ENCODE peak calls at places on chromosomes 13 and 19, in four cellular contexts. J is activated naive CD4-positive, alpha-beta T cell treated with anti-CD3 and anti-CD28 coated beads, Interleukin-2, amount 50 U/mL, for 72 hours; K is activated CD4-positive, alpha-beta memory T cell treated with anti-CD3 and anti-CD28 coated beads, Interleukin-2, amount 10 ng/mL, durations not matched to agents 7 days and 5 days; V is amniotic epithelial cell. B is an unnamed sample.

GRCh38 chr13:113425931-113426590 is 27.2 kb downstream of the ADPRHL1 start:
- DNase-seq in J (no peak), K (no peak), V (no peak), B (no peak)

GRCh38 chr13:77509221-77509620 is 26.3 kb upstream of the SCEL start:
- DNase-seq in J (no peak), K (no peak), V (no peak), B (peak)

GRCh38 chr13:51913421-51914136 is 51.8 kb downstream of the CCDC70 start:
- DNase-seq in J (no peak), K (no peak), V (no peak), B (no peak)

GRCh38 chr19:34265221-34265650 is 10.9 kb downstream of the GARRE1 start:
- DNase-seq in J (no peak), K (no peak), V (no peak), B (no peak)

GRCh38 chr13:94480672-94481145 is 1.2 kb upstream of the DCT start:
- DNase-seq in J (no peak), K (no peak), V (peak), B (peak)

GRCh38 chr19:46192990-46193650 is 36.4 kb upstream of the IGFL1 start:
- DNase-seq in J (no peak), K (peak), V (peak), B (peak)

GRCh38 chr13:73261739-73262216 is 203.0 kb downstream of the KLF5 start:
- DNase-seq in J (no peak), K (no peak), V (peak), B (no peak)

GRCh38 chr13:111143875-111144540 is 28.9 kb downstream of the ARHGEF7 start:
- DNase-seq in J (no peak), K (no peak), V (no peak), B (no peak)

GRCh38 chr13:52862358-52863206 is 14.1 kb upstream of the PCDH8 start:
- DNase-seq in J (peak), K (no peak), V (no peak), B (no peak)

GRCh38 chr19:39969681-39970423 is 1.1 kb upstream of the PSMC4 start:
- DNase-seq in J (no peak), K (peak), V (no peak), B (no peak)

GRCh38 chr19:55638864-55639359 is 1.9 kb upstream of the ZNF580 start:
- DNase-seq in J (peak), K (peak), V (peak), B (no peak)

GRCh38 chr19:54009440-54009839 is 18.0 kb downstream of the CACNG6 start:
- DNase-seq in J (no peak), K (no peak), V (no peak), B (no peak)

GRCh38 chr13:110618167-110618566 is 2.8 kb downstream of the NAXD start:
- DNase-seq in J (no peak), K (no peak), V (peak), B (no peak)

GRCh38 chr19:489418-490196 is 6.7 kb upstream of the MADCAM1 start:
- DNase-seq in J (no peak), K (no peak), V (peak), B (peak)

GRCh38 chr13:93199856-93200255 is 26.8 kb upstream of the GPC6 start:
- DNase-seq in J (no peak), K (no peak), V (no peak), B (no peak)

GRCh38 chr13:65378943-65379519 is 1851.1 kb downstream of the PCDH9 start:
- DNase-seq in J (no peak), K (no peak), V (peak), B (peak)

GRCh38 chr19:52638601-52639000 is 446 bp upstream of the ZNF83 start:
- DNase-seq in J (no peak), K (no peak), V (peak), B (peak)

GRCh38 chr13:40640845-40641458 is 25.5 kb downstream of the FOXO1 start:
- DNase-seq in J (no peak), K (peak), V (peak), B (no peak)

GRCh38 chr19:52034051-52034728 is 6.0 kb upstream of the ZNF614 start:
- DNase-seq in J (no peak), K (no peak), V (peak), B (peak)

GRCh38 chr13:45333973-45334922 is 6.7 kb downstream of the TPT1 start:
- DNase-seq in J (peak), K (peak), V (peak), B (peak)

GRCh38 chr13:73960474-73960873 is 173.7 kb downstream of the KLF12 start:
- DNase-seq in J (no peak), K (no peak), V (no peak), B (no peak)

GRCh38 chr13:98839826-98840769 is 87.6 kb upstream of the SLC15A1 start:
- DNase-seq in J (peak), K (peak), V (no peak), B (peak)

GRCh38 chr19:29672933-29673336 is 7.7 kb downstream of the PLEKHF1 start:
- DNase-seq in J (peak), K (peak), V (no peak), B (no peak)

GRCh38 chr19:15123900-15124299 is 16.7 kb downstream of the SYDE1 start:
- DNase-seq in J (no peak), K (no peak), V (peak), B (no peak)

GRCh38 chr19:38559428-38560401 is 58.0 kb downstream of the MAP4K1 start:
- DNase-seq in J (peak), K (peak), V (peak), B (peak)

GRCh38 chr19:10968527-10969081 is 7.8 kb downstream of the SMARCA4 start:
- DNase-seq in J (no peak), K (no peak), V (no peak), B (no peak)

GRCh38 chr13:87680298-87680697 is 9.1 kb downstream of the SLITRK5 start:
- DNase-seq in J (no peak), K (no peak), V (peak), B (no peak)

GRCh38 chr13:93769607-93770006 is 543.0 kb downstream of the GPC6 start:
- DNase-seq in J (no peak), K (no peak), V (no peak), B (no peak)

B was measured in iris pigment epithelial cell.